ENCODE peak calls at places on chromosomes 11 and 22, in seven cellular contexts. O is K562, M is mesenchymal stem cell, N is mammary epithelial cell, Q is NT2/D1, K is fibroblast of lung, D is GM23248. Y is an unnamed sample.

GRCh38 chr11:32940865-32941264 is 48.3 kb downstream of the QSER1 start:
- DNase-seq in O (no peak), N (no peak), M (no peak), D (no peak), Q (no peak), K (no peak), Y (no peak)

GRCh38 chr11:114251797-114252327 is 44.3 kb upstream of the NNMT start:
- DNase-seq in O (peak; percentile 59), K (no peak), D (no peak), N (no peak), M (no peak), Q (no peak), Y (no peak)

GRCh38 chr11:112459001-112459400 is 198.3 kb upstream of the PLET1 start:
- DNase-seq in K (peak; percentile 34), M (no peak), N (no peak), O (no peak), D (peak; percentile 49), Q (no peak), Y (no peak)

GRCh38 chr11:119909077-119909476 is 180.1 kb upstream of the NECTIN1 start:
- DNase-seq in Q (no peak), N (no peak), D (no peak), M (no peak), O (no peak), K (no peak), Y (no peak)

GRCh38 chr22:21646608-21647590 is 4.8 kb downstream of the SDF2L1 start:
- DNase-seq in D (peak; percentile 85), N (peak; percentile 62), Q (no peak), K (peak; percentile 84), O (peak; percentile 99), M (peak; percentile 84), Y (peak; percentile 84)

GRCh38 chr11:74680703-74681531 is 50.3 kb downstream of the CHRDL2 start:
- DNase-seq in K (no peak), D (no peak), Q (no peak), M (no peak), N (no peak), O (no peak), Y (no peak)

GRCh38 chr11:8097926-8098325 is 16.9 kb downstream of the TUB start:
- DNase-seq in O (no peak), M (no peak), N (no peak), K (no peak), D (no peak), Q (no peak), Y (peak; percentile 15)

GRCh38 chr22:31286360-31287255 is 5.7 kb downstream of the PIK3IP1 start:
- DNase-seq in Q (no peak), D (no peak), M (peak; percentile 30), N (no peak), O (no peak), K (no peak), Y (peak; percentile 45)

GRCh38 chr11:88357323-88358039 is 19.9 kb upstream of the CTSC start:
- DNase-seq in Q (no peak), M (peak; percentile 44), O (peak; percentile 60), N (no peak), D (peak; percentile 33), K (peak; percentile 40), Y (no peak)

GRCh38 chr11:77171885-77172665 is 44.0 kb downstream of the MYO7A start:
- DNase-seq in Q (peak; percentile 86), K (no peak), O (peak; percentile 60), M (no peak), D (no peak), N (no peak), Y (no peak)

GRCh38 chr22:29563652-29564460 is 10.3 kb upstream of the THOC5 start:
- DNase-seq in Q (no peak), K (no peak), N (no peak), O (peak; percentile 38), D (no peak), M (no peak), Y (no peak)

GRCh38 chr11:20248345-20248744 is 88.1 kb upstream of the DBX1 start:
- DNase-seq in N (no peak), K (no peak), D (no peak), Q (no peak), O (no peak), M (no peak), Y (no peak)

GRCh38 chr11:20253796-20254195 is 93.5 kb upstream of the DBX1 start:
- DNase-seq in N (no peak), K (no peak), M (no peak), D (no peak), Q (no peak), O (no peak), Y (no peak)

GRCh38 chr11:20249313-20249873 is 89.1 kb upstream of the DBX1 start:
- DNase-seq in M (no peak), K (no peak), O (no peak), N (no peak), Q (no peak), D (no peak), Y (no peak)

GRCh38 chr11:20250644-20251247 is 90.5 kb upstream of the DBX1 start:
- DNase-seq in Q (no peak), O (no peak), N (no peak), K (no peak), M (no peak), D (no peak), Y (no peak)

GRCh38 chr11:20251496-20251895 is 91.2 kb upstream of the DBX1 start:
- DNase-seq in O (no peak), Q (no peak), D (no peak), N (no peak), M (no peak), K (no peak), Y (no peak)
- H3K4me3 ChIP-seq in O (no peak overlapping the region), Q (no peak overlapping the region), D (no peak overlapping the region), N (no peak overlapping the region), M (no peak overlapping the region), K (no peak overlapping the region), Y (no peak overlapping the region)

DNA sequence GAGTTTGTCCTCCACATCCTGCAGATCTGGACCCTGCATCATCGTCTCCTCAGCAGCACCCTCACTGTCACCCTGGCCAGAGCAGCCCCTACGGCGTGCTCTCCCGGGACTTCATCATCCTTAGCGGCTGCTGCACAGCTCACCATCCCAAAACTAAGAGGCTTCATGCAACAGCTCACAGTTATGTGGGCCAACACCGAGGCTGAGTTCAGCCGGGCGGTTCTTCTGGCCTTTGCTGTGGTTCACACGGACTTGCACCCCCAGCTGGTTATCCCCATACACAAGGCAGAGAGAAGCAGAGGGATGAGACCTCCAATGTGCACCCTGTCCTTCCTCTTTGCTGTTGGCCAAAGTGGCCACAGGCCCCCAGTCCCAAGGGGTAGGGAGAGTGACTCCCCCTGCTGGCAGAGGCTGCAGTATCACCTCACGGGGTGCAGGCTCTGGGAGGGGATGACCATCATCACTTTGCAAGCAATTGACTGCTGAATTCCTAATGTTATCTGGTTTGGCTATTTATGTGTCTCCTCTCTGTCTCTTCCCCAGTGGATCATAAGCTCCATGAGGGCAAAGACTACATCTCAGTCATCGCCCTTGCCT is 276.8 kb downstream of the BRD1 start:
- DNase-seq in Q (no peak), N (no peak), K (no peak), D (no peak), O (peak; percentile 24), M (no peak), Y (no peak)
- H3K9me3 ChIP-seq in Q (peaks cover 13% of the 10 kb centered on the region), N (peaks cover 71% of the 10 kb centered on the region), K (no peaks in the 10 kb centered on the region), D (no peaks in the 10 kb centered on the region), O (no peaks in the 10 kb centered on the region), M (peaks cover 3% of the 10 kb centered on the region), Y (no peaks in the 10 kb centered on the region)

GRCh38 chr11:73274722-73275380 is 2.7 kb downstream of the P2RY6 start:
- DNase-seq in D (no peak), M (no peak), K (no peak), O (no peak), Q (no peak), N (no peak), Y (no peak)
- H3K9ac ChIP-seq in D (no peak overlapping the region), M (no peak overlapping the region), K (no peak overlapping the region), O (peak overlapping the region; percentile 39), Q (no peak overlapping the region), N (no peak overlapping the region), Y (no peak overlapping the region)

GRCh38 chr11:61579398-61580291 is 1.2 kb downstream of the SYT7 start:
- DNase-seq in D (no peak), O (no peak), M (no peak), K (no peak), N (no peak), Q (no peak), Y (no peak)
- H3K4me3 ChIP-seq in D (peak overlapping the region; percentile 65), O (no peak overlapping the region), M (peak overlapping the region; percentile 71), K (peak overlapping the region; percentile 65), N (peak overlapping the region; percentile 55), Q (peak overlapping the region; percentile 67), Y (peak overlapping the region; percentile 43)

DNA sequence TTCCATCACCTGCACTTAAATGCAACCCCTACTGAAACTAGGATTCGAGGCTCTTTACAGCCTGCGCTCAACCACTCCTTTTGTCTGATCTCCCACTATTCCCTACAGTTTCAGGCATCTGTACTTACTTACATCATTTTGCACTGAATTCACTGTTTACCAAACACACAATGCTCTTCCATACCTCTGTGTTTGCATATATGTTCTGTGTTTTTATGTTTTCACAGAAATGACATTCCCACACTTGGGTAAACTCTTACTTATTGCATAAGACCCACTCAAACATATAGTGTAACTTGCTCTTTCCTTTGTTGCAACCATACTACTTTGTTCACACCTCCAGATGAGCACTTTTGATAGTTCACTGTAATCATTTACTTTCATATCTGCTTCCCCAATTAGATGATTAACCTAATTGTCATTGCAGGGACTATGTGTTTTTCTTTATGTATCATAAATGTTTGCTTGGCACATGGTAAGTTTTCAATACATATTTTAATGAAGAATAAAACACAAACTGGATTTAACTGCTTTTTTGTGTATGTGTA is 54.6 kb downstream of the ZBTB44 start:
- DNase-seq in K (no peak), D (no peak), O (no peak), Q (no peak), M (no peak), N (no peak), Y (no peak)
- H3K9me3 ChIP-seq in K (no peaks in the 10 kb centered on the region), D (no peaks in the 10 kb centered on the region), O (no peaks in the 10 kb centered on the region), Q (no peaks in the 10 kb centered on the region), M (peaks cover 6% of the 10 kb centered on the region), N (no peaks in the 10 kb centered on the region), Y (no peaks in the 10 kb centered on the region)

DNA sequence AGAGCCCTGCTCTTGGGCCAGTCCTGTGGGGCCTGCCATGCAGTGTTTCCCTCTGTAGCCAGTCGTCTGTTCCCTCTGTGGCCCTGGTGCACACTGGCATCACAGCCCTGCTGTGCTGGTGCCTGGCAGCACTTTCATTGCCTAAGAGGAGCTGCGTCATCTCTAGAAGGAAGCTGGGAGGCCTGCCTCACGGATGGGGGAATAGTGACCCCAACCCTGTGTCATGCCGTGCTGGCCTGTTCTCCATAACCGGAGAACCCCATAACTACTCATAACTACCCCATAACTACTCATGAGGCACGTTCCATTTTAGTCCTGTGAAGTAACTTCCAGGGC is 14.0 kb downstream of the RAB36 start:
- DNase-seq in Q (no peak), K (no peak), D (no peak), M (no peak), O (no peak), N (no peak), Y (no peak)
- H3K9ac ChIP-seq in Q (no peak overlapping the region), K (no peak overlapping the region), D (no peak overlapping the region), M (no peak overlapping the region), O (peak overlapping the region; percentile 59), N (no peak overlapping the region), Y (no peak overlapping the region)

Y was measured in colonic mucosa.